ENCODE peak calls at places on chromosomes 3 and 15, in seven cellular contexts. G is upper lobe of left lung, J is stomach, B is GM12878, S is A549, U is sigmoid colon, D is transverse colon. X is an unnamed sample.

GRCh38 chr15:77739591-77740378 is 107.1 kb upstream of the LINGO1 start:
- DNase-seq in G (no peak), J (no peak), B (no peak), S (no peak), U (no peak), D (no peak), X (no peak)

GRCh38 chr3:54099381-54099780 is 23.0 kb upstream of the CACNA2D3 start:
- DNase-seq in G (no peak), J (no peak), B (no peak), S (no peak), U (no peak), D (no peak), X (no peak)

GRCh38 chr3:45647148-45647619 is 42.0 kb upstream of the SACM1L start:
- DNase-seq in G (no peak), J (no peak), B (no peak), S (peak), U (no peak), D (no peak), X (no peak)

GRCh38 chr3:20478407-20478806 is 292.4 kb upstream of the SGO1 start:
- DNase-seq in G (no peak), J (no peak), B (no peak), S (no peak), U (no peak), D (no peak), X (no peak)

GRCh38 chr3:126312326-126312725 is 44.9 kb downstream of the KLF15 start:
- DNase-seq in G (no peak), J (no peak), B (no peak), S (no peak), U (no peak), D (no peak), X (no peak)

GRCh38 chr3:117243657-117244056 is 534.1 kb downstream of the TUSC7 start:
- DNase-seq in G (no peak), J (no peak), B (no peak), S (no peak), U (no peak), D (no peak), X (no peak)

GRCh38 chr3:21062724-21063436 is 688.1 kb downstream of the ZNF385D start:
- DNase-seq in G (no peak), J (no peak), B (no peak), S (no peak), U (no peak), D (no peak), X (no peak)

GRCh38 chr3:191236635-191237034 is 37.6 kb downstream of the OSTN start:
- DNase-seq in G (no peak), J (no peak), B (no peak), S (no peak), U (no peak), D (no peak), X (no peak)

GRCh38 chr3:190305406-190305805 is 16.8 kb downstream of the CLDN1 start:
- DNase-seq in G (no peak), J (no peak), B (no peak), S (no peak), U (no peak), D (no peak), X (no peak)

GRCh38 chr15:74432968-74433591 is 678 bp downstream of the SEMA7A start:
- DNase-seq in G (no peak), J (no peak), B (no peak), S (no peak), U (no peak), D (no peak), X (no peak)

GRCh38 chr3:119294889-119295769 is 946 bp downstream of the ARHGAP31 start:
- DNase-seq in G (no peak), J (no peak), B (no peak), S (peak), U (peak), D (peak), X (peak)

GRCh38 chr15:101386006-101386405 is 91.0 kb upstream of the SNRPA1 start:
- DNase-seq in G (no peak), J (no peak), B (no peak), S (no peak), U (no peak), D (no peak), X (no peak)

GRCh38 chr3:24222165-24222805 is 272.4 kb downstream of the THRB start:
- DNase-seq in G (no peak), J (no peak), B (no peak), S (no peak), U (no peak), D (no peak), X (no peak)

GRCh38 chr3:140164922-140165590 is 230.1 kb downstream of the CLSTN2 start:
- DNase-seq in G (no peak), J (no peak), B (no peak), S (no peak), U (no peak), D (no peak), X (no peak)

GRCh38 chr3:196514350-196514716 is 813 bp downstream of the SMCO1 start:
- DNase-seq in G (no peak), J (no peak), B (no peak), S (no peak), U (no peak), D (no peak), X (no peak)

GRCh38 chr3:157201648-157202278 is 41.8 kb upstream of the CCNL1 start:
- DNase-seq in G (no peak), J (no peak), B (no peak), S (peak), U (no peak), D (no peak), X (no peak)

GRCh38 chr3:65927576-65927975 is 111.1 kb downstream of the MAGI1 start:
- DNase-seq in G (no peak), J (peak), B (no peak), S (no peak), U (no peak), D (no peak), X (no peak)

GRCh38 chr15:44208956-44209355 is 13.9 kb upstream of the FRMD5 start:
- DNase-seq in G (no peak), J (no peak), B (no peak), S (no peak), U (no peak), D (no peak), X (no peak)

GRCh38 chr15:67051088-67051659 is 14.2 kb upstream of the SMAD3 start:
- DNase-seq in G (no peak), J (no peak), B (no peak), S (no peak), U (no peak), D (no peak), X (no peak)

GRCh38 chr3:68931406-68932149 is 769 bp downstream of the TAFA4 start:
- DNase-seq in G (peak), J (no peak), B (no peak), S (no peak), U (no peak), D (no peak), X (no peak)

GRCh38 chr15:40768492-40769309 is 1.1 kb upstream of the C15orf62 start:
- DNase-seq in G (no peak), J (peak), B (no peak), S (no peak), U (no peak), D (peak), X (peak)

GRCh38 chr3:25235033-25235432 is 193.0 kb upstream of the RARB start:
- DNase-seq in G (no peak), J (no peak), B (no peak), S (no peak), U (no peak), D (no peak), X (no peak)

GRCh38 chr15:70439304-70439877 is 324.0 kb downstream of the UACA start:
- DNase-seq in G (no peak), J (no peak), B (no peak), S (no peak), U (no peak), D (no peak), X (no peak)

GRCh38 chr15:40595773-40596172 is 1.7 kb downstream of the KNL1 start:
- DNase-seq in G (no peak), J (no peak), B (no peak), S (no peak), U (no peak), D (no peak), X (no peak)

GRCh38 chr3:49747792-49748480 is 24.2 kb upstream of the GMPPB start:
- DNase-seq in G (no peak), J (no peak), B (no peak), S (no peak), U (no peak), D (no peak), X (no peak)

GRCh38 chr15:42059661-42060476 is 34.5 kb downstream of the PLA2G4D start:
- DNase-seq in G (no peak), J (peak), B (no peak), S (peak), U (no peak), D (peak), X (no peak)

GRCh38 chr15:57503051-57503702 is 88.5 kb upstream of the MYZAP start:
- DNase-seq in G (no peak), J (no peak), B (no peak), S (no peak), U (no peak), D (no peak), X (no peak)

GRCh38 chr3:71684752-71685151 is 40.5 kb downstream of the EIF4E3 start:
- DNase-seq in G (no peak), J (no peak), B (no peak), S (no peak), U (peak), D (no peak), X (peak)

GRCh38 chr15:43194775-43195174 is 9.6 kb downstream of the CCNDBP1 start:
- DNase-seq in G (no peak), J (no peak), B (no peak), S (no peak), U (no peak), D (no peak), X (no peak)

GRCh38 chr3:126659915-126660886 is 5.3 kb upstream of the TXNRD3 start:
- DNase-seq in G (no peak), J (no peak), B (no peak), S (peak), U (peak), D (no peak), X (no peak)

GRCh38 chr3:61808526-61808925 is 247.2 kb downstream of the PTPRG start:
- DNase-seq in G (no peak), J (no peak), B (no peak), S (no peak), U (peak), D (no peak), X (peak)

GRCh38 chr15:62068071-62068786 is 1.5 kb downstream of the C2CD4A start:
- DNase-seq in G (peak), J (peak), B (no peak), S (peak), U (peak), D (peak), X (peak)

GRCh38 chr15:39198044-39198625 is 382.7 kb upstream of the THBS1 start:
- DNase-seq in G (no peak), J (no peak), B (no peak), S (no peak), U (no peak), D (no peak), X (no peak)

GRCh38 chr3:129211772-129212171 is 28.1 kb upstream of the CNBP start:
- DNase-seq in G (no peak), J (peak), B (no peak), S (peak), U (peak), D (peak), X (peak)

GRCh38 chr15:91894606-91895005 is 41.1 kb downstream of the SLCO3A1 start:
- DNase-seq in G (no peak), J (no peak), B (no peak), S (no peak), U (no peak), D (no peak), X (no peak)

GRCh38 chr3:138328341-138328740 is 1.3 kb downstream of the NME9 start:
- DNase-seq in G (no peak), J (no peak), B (no peak), S (no peak), U (no peak), D (no peak), X (no peak)

DNA sequence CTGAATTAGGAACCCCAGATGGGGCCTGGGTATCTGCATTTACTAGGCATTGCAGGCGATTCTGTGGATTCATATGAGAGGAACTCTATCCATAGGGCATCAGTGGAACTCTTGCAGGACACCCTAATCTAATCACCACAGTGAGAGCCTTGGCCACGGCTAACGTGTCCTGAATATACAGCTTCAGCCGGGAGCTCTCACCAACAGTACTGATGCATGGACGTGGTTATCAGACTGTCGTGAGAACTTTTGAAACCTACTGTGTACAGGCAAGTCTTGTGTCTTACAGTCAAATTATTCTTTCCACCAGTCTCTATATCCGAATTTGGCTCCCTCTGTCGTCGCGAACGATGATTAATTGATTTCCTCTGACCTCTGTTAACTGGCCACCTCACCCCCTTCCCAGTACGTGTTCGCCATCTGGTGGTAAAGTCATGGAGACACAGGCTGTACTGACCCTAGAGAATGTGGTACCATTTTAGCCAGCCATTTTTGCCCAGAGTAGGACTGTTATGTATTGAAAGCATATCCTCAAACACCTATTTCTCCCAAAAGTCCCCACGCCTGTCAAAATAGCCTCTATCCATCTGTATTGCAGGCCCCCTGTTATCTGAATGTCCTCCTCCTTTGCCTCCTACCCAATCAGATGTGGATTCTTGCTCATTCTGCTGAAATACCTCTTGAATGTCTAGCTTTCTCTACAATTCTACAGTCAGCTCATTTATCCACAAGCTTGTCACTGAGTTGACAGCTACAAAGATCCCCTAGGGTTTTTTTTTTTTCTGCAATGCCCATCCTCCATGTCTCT is 39.7 kb downstream of the GLDN start:
- DNase-seq in G (no peak), J (peak), B (peak), S (peak), U (peak), D (peak), X (no peak)
- TF ChIP-seq EP300 in G (no peak), J (no peak), B (no peak), S (no peak), U (no peak), D (no peak), X (no peak)

DNA sequence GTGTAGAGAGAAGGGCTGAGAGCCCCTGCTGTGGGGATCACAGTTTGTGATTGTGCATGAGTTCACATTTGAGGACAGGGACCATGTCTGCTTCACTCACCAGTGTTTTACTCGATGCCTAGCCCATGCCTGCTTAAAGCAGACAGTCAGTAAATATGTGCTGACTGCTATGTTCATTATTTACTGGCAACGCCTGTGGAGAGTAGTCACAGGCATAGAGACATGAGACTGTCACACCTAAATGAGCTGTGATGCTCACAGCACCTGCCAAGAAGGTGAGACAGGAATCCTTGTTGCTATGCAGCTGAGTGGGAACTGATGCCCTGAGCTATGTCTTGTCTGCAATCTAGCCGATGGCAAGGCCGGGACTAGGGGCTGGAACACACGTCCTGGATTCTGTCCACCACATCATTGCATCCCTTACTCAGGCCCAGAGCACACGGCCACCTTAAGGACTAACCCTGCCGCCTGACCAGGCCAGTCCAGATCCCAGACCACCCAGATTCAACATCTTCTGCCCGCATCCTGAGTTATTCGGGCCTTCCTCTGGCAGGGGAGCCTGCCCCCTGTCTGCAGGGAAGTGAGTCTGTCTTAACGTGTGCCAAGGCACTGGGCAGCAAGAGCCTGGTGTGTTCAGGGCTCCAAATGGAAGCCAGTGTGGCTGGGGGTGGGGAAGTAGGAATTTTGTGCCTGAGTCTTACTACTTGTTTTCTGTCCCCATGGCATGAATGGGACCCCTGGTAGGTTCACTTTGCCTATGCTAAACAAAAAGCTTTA is 44.8 kb downstream of the FGD5 start:
- DNase-seq in G (no peak), J (no peak), B (no peak), S (no peak), U (no peak), D (no peak), X (no peak)
- TF ChIP-seq EP300 in G (no peak), J (no peak), B (no peak), S (no peak), U (no peak), D (no peak), X (no peak)

GRCh38 chr3:59939826-59940426 is 890.1 kb upstream of the CFAP20DC start:
- DNase-seq in G (no peak), J (no peak), B (no peak), S (no peak), U (no peak), D (no peak), X (no peak)

GRCh38 chr3:59938857-59939256 is 889.0 kb upstream of the CFAP20DC start:
- DNase-seq in G (no peak), J (no peak), B (no peak), S (no peak), U (no peak), D (no peak), X (no peak)

GRCh38 chr3:59935025-59935424 is 885.2 kb upstream of the CFAP20DC start:
- DNase-seq in G (no peak), J (no peak), B (peak), S (no peak), U (no peak), D (no peak), X (no peak)

GRCh38 chr3:59940690-59941089 is 890.9 kb upstream of the CFAP20DC start:
- DNase-seq in G (no peak), J (no peak), B (no peak), S (no peak), U (no peak), D (no peak), X (no peak)

DNA sequence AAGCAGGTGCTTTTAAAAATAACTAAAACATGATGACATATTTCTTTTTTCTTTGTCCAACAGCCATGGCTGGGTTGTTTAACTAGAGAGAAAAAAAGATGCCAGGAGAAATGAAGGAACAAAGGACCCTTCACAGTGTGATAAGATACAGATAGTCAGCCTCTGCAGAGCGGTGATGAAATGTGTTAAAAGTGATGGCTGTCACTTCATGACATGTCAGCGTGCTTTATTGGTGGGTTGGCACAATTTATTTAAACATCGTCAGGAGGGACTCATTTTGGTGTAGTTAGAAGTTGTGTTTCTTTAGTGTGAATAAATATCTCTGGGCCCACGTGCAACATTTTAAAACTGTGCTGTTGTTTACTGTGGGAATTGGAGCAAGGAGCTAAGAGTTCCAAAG is 887.4 kb upstream of the CFAP20DC start:
- DNase-seq in G (no peak), J (no peak), B (no peak), S (no peak), U (no peak), D (no peak), X (no peak)
- TF ChIP-seq EP300 in G (no peak), J (no peak), B (no peak), S (no peak), U (no peak), D (no peak), X (no peak)

DNA sequence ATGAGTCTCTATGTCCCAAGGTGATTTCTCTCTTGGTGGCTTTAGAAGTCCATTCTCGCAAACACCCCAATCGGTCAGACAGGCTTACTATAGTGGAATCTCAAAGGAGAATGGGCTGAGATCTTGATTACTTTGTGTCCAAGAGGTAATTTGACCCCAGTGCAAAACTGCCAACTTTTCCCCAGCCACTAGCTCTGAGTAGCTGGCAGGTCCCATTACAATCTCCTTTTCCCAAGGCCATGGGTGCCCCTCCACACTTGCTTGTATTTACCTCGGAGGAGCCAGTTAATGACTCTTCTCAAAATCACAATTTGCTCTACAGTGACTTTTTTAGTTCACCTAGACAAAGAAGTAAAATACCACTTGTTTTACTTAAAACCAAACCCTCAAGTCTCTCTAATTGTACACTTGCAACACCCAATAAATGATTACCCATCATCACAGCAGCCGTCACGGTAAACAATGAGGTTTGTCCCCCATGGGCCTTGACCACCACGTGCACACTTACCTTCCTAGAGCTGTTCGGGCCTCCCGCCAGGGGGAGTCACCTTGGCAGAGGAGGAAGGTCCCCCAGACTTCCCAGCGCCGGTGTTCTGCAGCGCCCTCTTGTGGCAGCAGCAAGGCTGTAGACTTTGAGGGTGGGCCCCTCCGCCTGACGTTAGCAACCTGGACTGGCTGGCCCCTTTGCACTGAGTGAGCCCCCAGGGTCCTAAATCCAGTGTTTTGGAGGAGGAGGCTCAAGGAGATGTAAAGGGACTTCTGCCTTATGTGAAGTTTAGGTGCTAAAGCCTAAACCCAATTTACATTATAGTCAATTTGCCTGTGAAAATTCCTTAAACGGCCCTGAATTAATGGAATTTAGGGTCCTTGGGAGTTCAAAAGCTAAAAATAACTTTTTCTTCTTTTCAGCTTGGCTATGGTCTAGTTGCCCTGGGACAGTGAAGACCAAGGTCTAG is 18.7 kb upstream of the HDAC11 start:
- DNase-seq in G (no peak), J (peak), B (no peak), S (peak), U (no peak), D (peak), X (peak)
- TF ChIP-seq EP300 in G (no peak), J (no peak), B (no peak), S (no peak), U (no peak), D (no peak), X (no peak)

GRCh38 chr3:8856721-8857120 is 87.3 kb upstream of the OXTR start:
- DNase-seq in G (no peak), J (no peak), B (no peak), S (no peak), U (no peak), D (no peak), X (no peak)

GRCh38 chr3:8854656-8855055 is 85.2 kb upstream of the OXTR start:
- DNase-seq in G (no peak), J (no peak), B (no peak), S (no peak), U (no peak), D (no peak), X (no peak)

GRCh38 chr3:8856031-8856430 is 86.6 kb upstream of the OXTR start:
- DNase-seq in G (peak), J (no peak), B (no peak), S (no peak), U (no peak), D (no peak), X (no peak)

GRCh38 chr3:8853081-8853480 is 83.7 kb upstream of the OXTR start:
- DNase-seq in G (no peak), J (no peak), B (no peak), S (no peak), U (no peak), D (no peak), X (no peak)

GRCh38 chr3:8857720-8858367 is 88.4 kb upstream of the OXTR start:
- DNase-seq in G (no peak), J (no peak), B (no peak), S (no peak), U (no peak), D (no peak), X (no peak)
- TF ChIP-seq EP300 in G (no peak), J (no peak), B (no peak), S (no peak), U (no peak), D (no peak), X (no peak)

X was measured in ovary.